ENCODE peak calls at places on chromosomes 5 and 9, in four cellular contexts. Y is hepatocyte; Q is CD4-positive, alpha-beta memory T cell; G is A549. L is an unnamed sample. For H3K9me3, the result is how much of the 10 kb centered on the place peaks cover.

GRCh38 chr5:112848116-112848811 is 12.8 kb upstream of the SRP19 start:
- DNase-seq in Y (peak), G (peak), Q (peak), L (peak)

GRCh38 chr5:130541617-130542221 is 623.3 kb downstream of the HINT1 start:
- DNase-seq in Y (no peak), Q (no peak), G (no peak), L (peak)

GRCh38 chr9:80320916-80321315 is 749.2 kb downstream of the TLE4 start:
- DNase-seq in G (no peak), Q (no peak), Y (no peak), L (no peak)

GRCh38 chr9:3807601-3808000 is 281.8 kb upstream of the RFX3 start:
- DNase-seq in Q (no peak), G (no peak), Y (no peak), L (no peak)

GRCh38 chr5:58366461-58366860 is 93.4 kb downstream of the PLK2 start:
- DNase-seq in Y (no peak), G (no peak), Q (no peak), L (no peak)

GRCh38 chr9:99000480-99001395 is 57.0 kb downstream of the COL15A1 start:
- DNase-seq in G (peak), Q (peak), Y (peak), L (peak)

GRCh38 chr5:159877894-159878448 is 38.3 kb upstream of the ADRA1B start:
- DNase-seq in Q (no peak), G (no peak), Y (no peak), L (peak)

GRCh38 chr5:180034564-180034963 is 37.0 kb downstream of the RNF130 start:
- DNase-seq in Q (no peak), G (no peak), Y (no peak), L (no peak)

GRCh38 chr5:59358497-59358896 is 535.0 kb downstream of the PDE4D start:
- DNase-seq in Q (no peak), G (no peak), Y (peak), L (peak)

GRCh38 chr9:90098456-90098855 is 493.6 kb downstream of the GADD45G start:
- DNase-seq in G (no peak), Y (no peak), Q (no peak), L (no peak)

GRCh38 chr5:39148983-39149534 is 70.3 kb downstream of the FYB1 start:
- DNase-seq in G (no peak), Y (no peak), Q (peak), L (no peak)

GRCh38 chr5:141234109-141234508 is 11.0 kb downstream of the PCDHB14 start:
- DNase-seq in Q (no peak), Y (no peak), G (no peak), L (no peak)

GRCh38 chr5:141241496-141241895 is 3.7 kb upstream of the PCDHB15 start:
- DNase-seq in Q (no peak), Y (no peak), G (no peak), L (no peak)

DNA sequence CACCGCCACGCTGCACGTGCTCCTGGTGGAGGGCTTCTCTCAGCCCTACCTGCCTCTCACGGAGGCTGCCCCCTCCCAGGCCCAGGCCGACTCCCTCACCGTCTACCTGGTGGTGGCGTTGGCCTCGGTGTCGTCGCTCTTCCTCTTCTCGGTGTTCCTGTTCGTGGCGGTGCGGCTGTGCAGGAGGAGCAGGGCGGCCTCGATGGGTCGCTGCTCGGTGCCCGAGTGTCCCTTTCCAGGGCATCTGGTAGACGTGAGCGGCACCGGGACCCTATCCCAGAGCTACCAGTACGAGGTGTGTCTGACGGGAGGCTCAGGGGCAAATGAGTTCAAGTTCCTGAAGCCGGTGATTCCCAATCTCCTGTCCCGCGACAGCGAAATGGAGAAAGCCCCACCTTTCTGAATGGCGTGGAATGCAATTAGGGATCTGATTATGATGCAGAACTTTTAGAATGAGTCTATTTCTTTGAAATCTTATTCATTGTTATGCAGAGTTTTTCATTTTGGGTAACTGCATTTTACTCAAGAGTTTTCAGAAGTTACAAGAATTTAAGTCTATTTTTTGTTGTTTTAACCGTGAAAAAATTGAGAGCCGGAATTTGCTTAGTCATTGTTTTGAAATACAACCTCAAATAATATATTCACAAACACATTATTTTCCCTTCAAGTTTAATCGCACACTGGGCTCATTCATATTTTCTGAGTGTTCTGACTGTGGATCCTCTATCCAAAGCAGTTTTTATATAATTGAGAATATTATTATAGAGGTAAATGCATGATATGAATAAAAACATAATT is 8.5 kb upstream of the PCDHB15 start:
- DNase-seq in Y (no peak), Q (no peak), G (no peak), L (no peak)
- H3K9me3 ChIP-seq in Y (under half), Q (under half), G (under half), L (under half)

GRCh38 chr9:114282926-114283325 is 40.0 kb upstream of the ORM1 start:
- DNase-seq in Y (peak), Q (no peak), G (no peak), L (peak)
- H3K27ac ChIP-seq in Y (peak), Q (no peak), G (peak), L (no peak)

GRCh38 chr9:132582276-132582785 is at the start of gene BARHL1:
- DNase-seq in Y (no peak), G (no peak), Q (no peak), L (no peak)
- H3K4me3 ChIP-seq in Y (peak), G (peak), Q (no peak), L (peak)

DNA sequence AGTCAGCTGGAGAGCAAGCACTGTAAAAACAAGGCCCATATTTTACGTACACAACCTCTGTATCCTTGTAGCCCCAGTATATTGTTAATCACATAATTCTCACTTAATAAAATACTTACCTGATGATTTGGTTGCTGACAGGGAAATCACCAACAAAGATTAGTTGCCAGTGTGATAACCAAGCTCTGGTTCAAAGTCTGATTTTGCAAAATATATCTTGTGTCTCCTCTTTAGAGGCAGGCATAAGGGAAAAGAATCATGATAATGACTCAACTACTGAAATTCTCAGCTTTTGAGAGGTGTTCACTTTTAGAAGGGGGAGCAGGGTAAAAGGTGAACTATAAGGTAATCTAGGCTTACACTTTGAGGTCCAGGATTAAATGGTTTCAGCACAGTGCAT is 351.1 kb upstream of the CD180 start:
- DNase-seq in G (no peak), Q (no peak), Y (no peak), L (no peak)
- H3K9me3 ChIP-seq in G (under half), Q (under half), Y (under half), L (under half)

DNA sequence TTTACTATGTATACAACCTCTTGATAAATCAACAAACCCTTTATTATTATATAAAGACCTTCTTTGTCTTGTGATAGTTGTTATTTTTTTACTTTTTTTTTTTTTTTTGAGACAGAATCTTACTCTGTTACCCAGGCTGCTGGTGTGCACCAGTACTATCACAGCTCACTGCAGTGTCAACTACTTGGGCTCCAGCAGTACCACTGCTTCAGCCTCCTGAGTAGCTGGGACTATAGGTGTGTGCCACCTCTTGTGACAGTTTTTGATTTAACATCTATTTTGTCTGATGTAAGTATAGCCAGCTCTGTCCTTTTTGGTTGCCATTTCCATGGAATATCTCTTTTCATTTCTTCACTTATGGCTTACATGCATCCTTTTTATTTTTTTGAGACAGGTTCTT is 42.6 kb downstream of the CREBRF start:
- DNase-seq in G (no peak), Y (no peak), Q (no peak), L (no peak)
- H3K27ac ChIP-seq in G (no peak), Y (no peak), Q (no peak), L (no peak)

DNA sequence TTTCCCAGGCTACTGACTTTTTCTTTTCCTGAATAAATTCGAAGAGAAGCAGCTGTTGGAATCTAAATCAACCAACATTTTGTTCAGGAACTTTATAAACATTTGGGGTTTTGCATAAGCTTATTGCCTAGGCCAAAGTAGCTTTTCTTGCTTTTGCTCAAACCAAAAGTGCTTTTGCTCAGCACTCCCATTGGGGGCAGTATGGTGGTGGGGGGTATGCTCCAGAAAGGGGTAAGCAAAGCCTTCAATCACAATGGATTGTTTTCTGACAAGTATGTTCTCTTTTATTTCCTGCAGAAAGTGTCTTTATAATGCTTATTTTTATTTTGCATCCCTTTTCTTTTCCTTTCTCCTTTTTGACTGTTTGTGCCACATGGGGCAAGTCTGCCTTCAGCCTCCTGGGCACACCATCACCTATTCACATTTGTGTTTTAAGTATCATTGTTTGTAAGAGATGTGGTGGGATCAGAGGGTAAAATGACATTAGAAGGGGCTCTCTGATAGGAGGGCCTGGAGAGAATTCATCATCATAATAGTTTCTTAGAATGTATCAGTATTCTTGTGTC is 86.0 kb downstream of the PRDM6 start:
- DNase-seq in Y (no peak), G (no peak), Q (no peak), L (no peak)
- H3K4me3 ChIP-seq in Y (no peak), G (no peak), Q (no peak), L (no peak)

GRCh38 chr5:13322769-13323168 is 621.7 kb downstream of the DNAH5 start:
- DNase-seq in G (no peak), Q (no peak), Y (no peak), L (no peak)
- H3K9me3 ChIP-seq in G (under half), Q (under half), Y (under half), L (under half)

GRCh38 chr5:139389701-139390638 is at the start of gene MZB1:
- DNase-seq in G (no peak), Y (no peak), Q (peak), L (no peak)

GRCh38 chr5:139385061-139385889 is 2.2 kb upstream of the SLC23A1 start:
- DNase-seq in G (no peak), Q (no peak), Y (no peak), L (no peak)

GRCh38 chr5:139386039-139386438 is 2.9 kb upstream of the SLC23A1 start:
- DNase-seq in G (no peak), Y (no peak), Q (no peak), L (no peak)

GRCh38 chr5:139388198-139388821 is 1.4 kb downstream of the MZB1 start:
- DNase-seq in G (peak), Y (peak), Q (no peak), L (peak)

GRCh38 chr5:139387611-139388197 is 2.0 kb downstream of the MZB1 start:
- DNase-seq in G (no peak), Q (no peak), Y (no peak), L (no peak)
- H3K27ac ChIP-seq in G (peak), Q (no peak), Y (no peak), L (peak)